ENCODE peak calls at places on chromosomes 6 and 20, in ten cellular contexts. D, W, S, H, E, M, Q, R, Z and L are unnamed samples.

GRCh38 chr20:40954521-40955165 is 74.0 kb upstream of the TOP1 start:
- DNase-seq in D (no peak), W (peak), S (no peak), H (no peak), E (no peak), M (no peak), Q (no peak), R (no peak), Z (no peak), L (no peak)

GRCh38 chr20:50360218-50360672 is 149.9 kb upstream of the PTPN1 start:
- DNase-seq in D (no peak), W (no peak), S (no peak), H (no peak), E (no peak), M (no peak), Q (no peak), R (no peak), Z (no peak), L (no peak)

GRCh38 chr6:4967301-4968030 is 36.4 kb downstream of the RPP40 start:
- DNase-seq in D (no peak), W (no peak), S (no peak), H (no peak), E (no peak), M (no peak), Q (no peak), R (no peak), Z (no peak), L (no peak)

GRCh38 chr6:31114970-31115849 is 610 bp downstream of the PSORS1C1 start:
- DNase-seq in D (no peak), W (no peak), S (no peak), H (peak), E (no peak), M (peak), Q (peak), R (no peak), Z (no peak), L (no peak)

GRCh38 chr6:53266553-53267090 is 82.1 kb downstream of the ELOVL5 start:
- DNase-seq in D (no peak), W (no peak), S (no peak), H (no peak), E (no peak), M (no peak), Q (no peak), R (no peak), Z (no peak), L (no peak)

GRCh38 chr20:2451939-2452732 is 18.5 kb downstream of the SNRPB start:
- DNase-seq in D (peak), W (no peak), S (peak), H (peak), E (peak), M (peak), Q (peak), R (no peak), Z (peak), L (peak)

GRCh38 chr6:151054304-151054703 is 185.5 kb upstream of the AKAP12 start:
- DNase-seq in D (no peak), W (no peak), S (no peak), H (no peak), E (no peak), M (no peak), Q (no peak), R (no peak), Z (no peak), L (no peak)

GRCh38 chr6:24696097-24696496 is 22.9 kb downstream of the C6orf62 start:
- DNase-seq in D (no peak), W (no peak), S (no peak), H (no peak), E (no peak), M (no peak), Q (no peak), R (no peak), Z (no peak), L (no peak)

GRCh38 chr6:121826156-121826810 is 390.8 kb downstream of the GJA1 start:
- DNase-seq in D (no peak), W (no peak), S (no peak), H (no peak), E (no peak), M (no peak), Q (no peak), R (no peak), Z (no peak), L (no peak)

GRCh38 chr6:44980841-44981240 is 347.3 kb upstream of the RUNX2 start:
- DNase-seq in D (no peak), W (no peak), S (no peak), H (no peak), E (no peak), M (no peak), Q (no peak), R (no peak), Z (no peak), L (no peak)

GRCh38 chr6:70221025-70221714 is 81.7 kb downstream of the COL9A1 start:
- DNase-seq in D (no peak), W (no peak), S (peak), H (no peak), E (no peak), M (peak), Q (peak), R (no peak), Z (no peak), L (no peak)

GRCh38 chr6:128487746-128488145 is 32.7 kb downstream of the PTPRK start:
- DNase-seq in D (no peak), W (no peak), S (no peak), H (no peak), E (no peak), M (no peak), Q (no peak), R (no peak), Z (no peak), L (no peak)

GRCh38 chr20:21512634-21513180 is 1.2 kb downstream of the NKX2-2 start:
- DNase-seq in D (no peak), W (no peak), S (no peak), H (no peak), E (no peak), M (peak), Q (no peak), R (no peak), Z (no peak), L (no peak)

GRCh38 chr6:40733290-40733689 is 146.1 kb upstream of the LRFN2 start:
- DNase-seq in D (no peak), W (no peak), S (no peak), H (no peak), E (no peak), M (no peak), Q (no peak), R (no peak), Z (no peak), L (no peak)

GRCh38 chr6:144158133-144158532 is 7.8 kb downstream of the STX11 start:
- DNase-seq in D (no peak), W (no peak), S (no peak), H (peak), E (no peak), M (no peak), Q (no peak), R (no peak), Z (peak), L (no peak)

GRCh38 chr6:1916334-1916985 is 306.7 kb downstream of the FOXC1 start:
- DNase-seq in D (no peak), W (no peak), S (no peak), H (no peak), E (no peak), M (peak), Q (peak), R (no peak), Z (peak), L (no peak)

GRCh38 chr6:43858161-43859153 is 88.4 kb downstream of the VEGFA start:
- DNase-seq in D (no peak), W (no peak), S (no peak), H (no peak), E (no peak), M (no peak), Q (no peak), R (no peak), Z (no peak), L (no peak)

GRCh38 chr6:11013671-11014070 is 30.4 kb downstream of the ELOVL2 start:
- DNase-seq in D (no peak), W (no peak), S (no peak), H (no peak), E (no peak), M (no peak), Q (no peak), R (no peak), Z (no peak), L (no peak)

GRCh38 chr20:53949319-53949839 is 121.0 kb downstream of the BCAS1 start:
- DNase-seq in D (no peak), W (peak), S (no peak), H (no peak), E (peak), M (no peak), Q (no peak), R (peak), Z (no peak), L (peak)

GRCh38 chr20:39124064-39124463 is 161.9 kb downstream of the DHX35 start:
- DNase-seq in D (no peak), W (peak), S (no peak), H (no peak), E (no peak), M (no peak), Q (no peak), R (no peak), Z (no peak), L (no peak)

GRCh38 chr6:8080338-8081151 is 16.4 kb upstream of the BLOC1S5 start:
- DNase-seq in D (no peak), W (no peak), S (no peak), H (no peak), E (no peak), M (no peak), Q (no peak), R (no peak), Z (no peak), L (no peak)

GRCh38 chr6:117169060-117169635 is 96.2 kb upstream of the VGLL2 start:
- DNase-seq in D (no peak), W (no peak), S (no peak), H (no peak), E (no peak), M (no peak), Q (no peak), R (no peak), Z (no peak), L (no peak)

GRCh38 chr6:14542670-14543366 is 425.2 kb downstream of the CD83 start:
- DNase-seq in D (no peak), W (no peak), S (no peak), H (no peak), E (no peak), M (no peak), Q (no peak), R (peak), Z (peak), L (peak)

GRCh38 chr20:43752561-43753301 is 25.9 kb upstream of the GTSF1L start:
- DNase-seq in D (no peak), W (peak), S (no peak), H (no peak), E (peak), M (no peak), Q (no peak), R (no peak), Z (peak), L (no peak)

GRCh38 chr6:34132486-34133185 is 13.3 kb downstream of the GRM4 start:
- DNase-seq in D (peak), W (no peak), S (no peak), H (no peak), E (no peak), M (no peak), Q (no peak), R (no peak), Z (no peak), L (no peak)